ENCODE peak calls at places on chromosomes 16 and 17, in eight cellular contexts. One of them, this sample, is unnamed. For H3K9me3, the result is how much of the 10 kb centered on the place peaks cover.

GRCh38 chr17:72385482-72385881 is 264.7 kb downstream of the SOX9 start:
- DNase-seq in stomach: no peak
- DNase-seq in spleen: no peak
- DNase-seq in Panc1: no peak
- DNase-seq in transverse colon: no peak
- DNase-seq in HCT116: no peak
- DNase-seq in breast epithelium: no peak
- DNase-seq in suprapubic skin: no peak
- DNase-seq in this sample: no peak

GRCh38 chr17:19009970-19010369 is 5.4 kb upstream of the FAM83G start:
- DNase-seq in stomach: no peak
- DNase-seq in spleen: no peak
- DNase-seq in Panc1: no peak
- DNase-seq in transverse colon: no peak
- DNase-seq in HCT116: no peak
- DNase-seq in breast epithelium: no peak
- DNase-seq in suprapubic skin: no peak
- DNase-seq in this sample: no peak

GRCh38 chr16:28217326-28217725 is 5.6 kb upstream of the XPO6 start:
- DNase-seq in stomach: no peak
- DNase-seq in spleen: no peak
- DNase-seq in Panc1: no peak
- DNase-seq in transverse colon: no peak
- DNase-seq in HCT116: no peak
- DNase-seq in breast epithelium: no peak
- DNase-seq in suprapubic skin: no peak
- DNase-seq in this sample: no peak

GRCh38 chr16:57299009-57299718 is 14.7 kb upstream of the PLLP start:
- DNase-seq in stomach: peak
- DNase-seq in spleen: peak
- DNase-seq in Panc1: no peak
- DNase-seq in transverse colon: peak
- DNase-seq in HCT116: no peak
- DNase-seq in breast epithelium: no peak
- DNase-seq in suprapubic skin: no peak
- DNase-seq in this sample: no peak

GRCh38 chr17:76673729-76674128 is 30.2 kb upstream of the ST6GALNAC1 start:
- DNase-seq in stomach: no peak
- DNase-seq in spleen: no peak
- DNase-seq in Panc1: no peak
- DNase-seq in transverse colon: no peak
- DNase-seq in HCT116: no peak
- DNase-seq in breast epithelium: no peak
- DNase-seq in suprapubic skin: no peak
- DNase-seq in this sample: no peak

GRCh38 chr17:28827672-28828071 is 14.9 kb downstream of the FAM222B start:
- DNase-seq in stomach: no peak
- DNase-seq in spleen: no peak
- DNase-seq in Panc1: no peak
- DNase-seq in transverse colon: no peak
- DNase-seq in HCT116: no peak
- DNase-seq in breast epithelium: no peak
- DNase-seq in suprapubic skin: no peak
- DNase-seq in this sample: no peak

GRCh38 chr17:5775098-5775497 is 190.8 kb upstream of the NLRP1 start:
- DNase-seq in stomach: no peak
- DNase-seq in spleen: no peak
- DNase-seq in Panc1: no peak
- DNase-seq in transverse colon: no peak
- DNase-seq in HCT116: no peak
- DNase-seq in breast epithelium: no peak
- DNase-seq in suprapubic skin: no peak
- DNase-seq in this sample: no peak

GRCh38 chr17:79231766-79232287 is 157.2 kb downstream of the ENGASE start:
- DNase-seq in stomach: no peak
- DNase-seq in spleen: no peak
- DNase-seq in Panc1: no peak
- DNase-seq in transverse colon: no peak
- DNase-seq in HCT116: no peak
- DNase-seq in breast epithelium: no peak
- DNase-seq in suprapubic skin: no peak
- DNase-seq in this sample: no peak

GRCh38 chr16:83164816-83165215 is 538.0 kb downstream of the CDH13 start:
- DNase-seq in stomach: no peak
- DNase-seq in spleen: no peak
- DNase-seq in Panc1: no peak
- DNase-seq in transverse colon: no peak
- DNase-seq in HCT116: no peak
- DNase-seq in breast epithelium: no peak
- DNase-seq in suprapubic skin: no peak
- DNase-seq in this sample: no peak

GRCh38 chr16:17419266-17419665 is 51.5 kb downstream of the XYLT1 start:
- DNase-seq in stomach: no peak
- DNase-seq in spleen: no peak
- DNase-seq in Panc1: no peak
- DNase-seq in transverse colon: no peak
- DNase-seq in HCT116: no peak
- DNase-seq in breast epithelium: no peak
- DNase-seq in suprapubic skin: no peak
- DNase-seq in this sample: no peak

GRCh38 chr16:17417740-17418139 is 53.0 kb downstream of the XYLT1 start:
- DNase-seq in stomach: no peak
- DNase-seq in spleen: no peak
- DNase-seq in Panc1: no peak
- DNase-seq in transverse colon: peak
- DNase-seq in HCT116: no peak
- DNase-seq in breast epithelium: no peak
- DNase-seq in suprapubic skin: no peak
- DNase-seq in this sample: no peak

GRCh38 chr16:17414916-17415315 is 55.8 kb downstream of the XYLT1 start:
- DNase-seq in stomach: no peak
- DNase-seq in spleen: no peak
- DNase-seq in Panc1: no peak
- DNase-seq in transverse colon: no peak
- DNase-seq in HCT116: no peak
- DNase-seq in breast epithelium: no peak
- DNase-seq in suprapubic skin: no peak
- DNase-seq in this sample: no peak

GRCh38 chr16:17414421-17414820 is 56.3 kb downstream of the XYLT1 start:
- DNase-seq in stomach: no peak
- DNase-seq in spleen: no peak
- DNase-seq in Panc1: no peak
- DNase-seq in transverse colon: peak
- DNase-seq in HCT116: no peak
- DNase-seq in breast epithelium: no peak
- DNase-seq in suprapubic skin: no peak
- DNase-seq in this sample: no peak

GRCh38 chr16:17416461-17417221 is 54.1 kb downstream of the XYLT1 start:
- DNase-seq in stomach: no peak
- DNase-seq in spleen: peak
- DNase-seq in Panc1: no peak
- DNase-seq in transverse colon: peak
- DNase-seq in HCT116: no peak
- DNase-seq in breast epithelium: no peak
- DNase-seq in suprapubic skin: no peak
- DNase-seq in this sample: no peak
- TF ChIP-seq POLR2AphosphoS5 in stomach: no peak
- TF ChIP-seq POLR2AphosphoS5 in spleen: peak
- TF ChIP-seq POLR2AphosphoS5 in Panc1: no peak
- TF ChIP-seq POLR2AphosphoS5 in transverse colon: no peak
- TF ChIP-seq POLR2AphosphoS5 in HCT116: no peak
- TF ChIP-seq POLR2AphosphoS5 in breast epithelium: no peak
- TF ChIP-seq POLR2AphosphoS5 in suprapubic skin: no peak
- TF ChIP-seq POLR2AphosphoS5 in this sample: no peak

GRCh38 chr17:75239778-75240393 is 21.5 kb downstream of the GGA3 start:
- DNase-seq in stomach: no peak
- DNase-seq in spleen: no peak
- DNase-seq in Panc1: no peak
- DNase-seq in transverse colon: no peak
- DNase-seq in HCT116: no peak
- DNase-seq in breast epithelium: no peak
- DNase-seq in suprapubic skin: no peak
- DNase-seq in this sample: no peak

GRCh38 chr17:75239214-75239613 is 22.2 kb downstream of the GGA3 start:
- DNase-seq in stomach: no peak
- DNase-seq in spleen: no peak
- DNase-seq in Panc1: no peak
- DNase-seq in transverse colon: no peak
- DNase-seq in HCT116: no peak
- DNase-seq in breast epithelium: no peak
- DNase-seq in suprapubic skin: no peak
- DNase-seq in this sample: no peak

GRCh38 chr17:75238020-75238580 is 23.3 kb downstream of the GGA3 start:
- DNase-seq in stomach: no peak
- DNase-seq in spleen: no peak
- DNase-seq in Panc1: no peak
- DNase-seq in transverse colon: no peak
- DNase-seq in HCT116: no peak
- DNase-seq in breast epithelium: no peak
- DNase-seq in suprapubic skin: no peak
- DNase-seq in this sample: no peak

GRCh38 chr17:75238684-75239191 is 22.7 kb downstream of the GGA3 start:
- DNase-seq in stomach: peak
- DNase-seq in spleen: peak
- DNase-seq in Panc1: peak
- DNase-seq in transverse colon: peak
- DNase-seq in HCT116: peak
- DNase-seq in breast epithelium: no peak
- DNase-seq in suprapubic skin: no peak
- DNase-seq in this sample: no peak

GRCh38 chr17:75237100-75238014 is 24.0 kb downstream of the GGA3 start:
- DNase-seq in stomach: no peak
- DNase-seq in spleen: no peak
- DNase-seq in Panc1: no peak
- DNase-seq in transverse colon: no peak
- DNase-seq in HCT116: no peak
- DNase-seq in breast epithelium: no peak
- DNase-seq in suprapubic skin: no peak
- DNase-seq in this sample: no peak
- H3K27ac ChIP-seq in stomach: no peak
- H3K27ac ChIP-seq in spleen: no peak
- H3K27ac ChIP-seq in Panc1: no peak
- H3K27ac ChIP-seq in transverse colon: no peak
- H3K27ac ChIP-seq in HCT116: no peak
- H3K27ac ChIP-seq in breast epithelium: no peak
- H3K27ac ChIP-seq in suprapubic skin: no peak
- H3K27ac ChIP-seq in this sample: no peak

GRCh38 chr17:70865993-70866804 is 696.9 kb downstream of the KCNJ2 start:
- DNase-seq in stomach: no peak
- DNase-seq in spleen: no peak
- DNase-seq in Panc1: no peak
- DNase-seq in transverse colon: no peak
- DNase-seq in HCT116: no peak
- DNase-seq in breast epithelium: no peak
- DNase-seq in suprapubic skin: no peak
- DNase-seq in this sample: no peak
- H3K9me3 ChIP-seq in stomach: under half
- H3K9me3 ChIP-seq in spleen: under half
- H3K9me3 ChIP-seq in Panc1: under half
- H3K9me3 ChIP-seq in transverse colon: under half
- H3K9me3 ChIP-seq in HCT116: under half
- H3K9me3 ChIP-seq in breast epithelium: under half
- H3K9me3 ChIP-seq in suprapubic skin: under half
- H3K9me3 ChIP-seq in this sample: under half

GRCh38 chr17:67443931-67444597 is 67.0 kb downstream of the PITPNC1 start:
- DNase-seq in stomach: no peak
- DNase-seq in spleen: no peak
- DNase-seq in Panc1: no peak
- DNase-seq in transverse colon: no peak
- DNase-seq in HCT116: no peak
- DNase-seq in breast epithelium: no peak
- DNase-seq in suprapubic skin: no peak
- DNase-seq in this sample: no peak
- TF ChIP-seq POLR2AphosphoS5 in stomach: no peak
- TF ChIP-seq POLR2AphosphoS5 in spleen: no peak
- TF ChIP-seq POLR2AphosphoS5 in Panc1: no peak
- TF ChIP-seq POLR2AphosphoS5 in transverse colon: no peak
- TF ChIP-seq POLR2AphosphoS5 in HCT116: no peak
- TF ChIP-seq POLR2AphosphoS5 in breast epithelium: peak
- TF ChIP-seq POLR2AphosphoS5 in suprapubic skin: no peak
- TF ChIP-seq POLR2AphosphoS5 in this sample: no peak